ENCODE peak calls at places on chromosomes 2 and 18, in ten cellular contexts. V is germinal center; M is neural progenitor cell; O is bronchial epithelial cell; E is fibroblast of lung; K is stimulated activated CD4-positive, alpha-beta T cell treated with anti-CD3 and anti-CD28 coated beads, Interleukin-4, amount 100 ng/mL, for 1 hour; R is NCI-H146; P is GM13977; B is psoas muscle; G is NCI-H1694 treated with DMSO at 0.1 percent for 48 hours. T is an unnamed sample.

GRCh38 chr2:37020887-37021796 is 54.8 kb upstream of the STRN start:
- DNase-seq in P (no peak), B (no peak), O (no peak), V (no peak), M (no peak), K (no peak), R (no peak), G (no peak), E (peak; percentile 8), T (no peak)

GRCh38 chr2:172065086-172065485 is 20.2 kb upstream of the DLX1 start:
- DNase-seq in B (no peak), R (no peak), P (no peak), M (no peak), O (peak; percentile 33), K (no peak), E (no peak), V (no peak), G (no peak), T (no peak)

GRCh38 chr2:197108758-197109157 is 182.3 kb upstream of the PGAP1 start:
- DNase-seq in K (no peak), M (no peak), B (peak; percentile 94), R (no peak), G (no peak), E (peak; percentile 86), V (no peak), O (no peak), P (no peak), T (no peak)

GRCh38 chr18:67035026-67035425 is 431.1 kb upstream of the CDH19 start:
- DNase-seq in B (no peak), V (no peak), P (no peak), O (peak; percentile 49), R (peak; percentile 15), M (no peak), G (no peak), E (no peak), K (no peak), T (no peak)

GRCh38 chr2:144453039-144453336 is 66.9 kb downstream of the ZEB2 start:
- DNase-seq in B (no peak), E (peak; percentile 70), R (no peak), O (no peak), V (no peak), K (no peak), M (no peak), P (no peak), G (no peak), T (no peak)

GRCh38 chr2:159922563-159922962 is 124.6 kb upstream of the CD302 start:
- DNase-seq in R (no peak), E (no peak), O (peak; percentile 31), P (peak; percentile 34), V (no peak), B (no peak), M (no peak), G (no peak), K (no peak), T (no peak)

GRCh38 chr2:43877782-43878464 is 39.2 kb downstream of the ABCG8 start:
- DNase-seq in P (peak; percentile 76), O (peak; percentile 49), B (peak; percentile 68), V (peak; percentile 72), G (peak; percentile 72), M (peak; percentile 78), E (peak; percentile 65), R (peak; percentile 79), K (peak; percentile 63), T (peak; percentile 37)

GRCh38 chr2:26945991-26946750 is 24.3 kb upstream of the MAPRE3 start:
- DNase-seq in P (no peak), M (peak; percentile 31), E (no peak), V (no peak), R (no peak), O (no peak), G (no peak), K (no peak), B (no peak), T (no peak)

GRCh38 chr2:55761526-55761925 is 67.9 kb upstream of the PNPT1 start:
- DNase-seq in E (peak; percentile 63), M (no peak), P (no peak), R (no peak), V (no peak), B (no peak), G (no peak), K (no peak), O (peak; percentile 72), T (no peak)

GRCh38 chr2:172464340-172465129 is 37.1 kb downstream of the ITGA6 start:
- DNase-seq in K (no peak), R (no peak), G (no peak), V (no peak), B (no peak), P (no peak), M (no peak), E (no peak), O (peak; percentile 88), T (no peak)

GRCh38 chr2:144914113-144914512 is 394.2 kb upstream of the ZEB2 start:
- DNase-seq in P (no peak), O (peak; percentile 1), K (no peak), E (no peak), B (no peak), R (no peak), G (no peak), V (no peak), M (no peak), T (no peak)

GRCh38 chr2:60104514-60105501 is 448.6 kb downstream of the BCL11A start:
- DNase-seq in G (no peak), B (no peak), M (no peak), O (peak; percentile 20), R (no peak), V (peak; percentile 9), P (no peak), K (no peak), E (no peak), T (no peak)

GRCh38 chr2:112960230-112960825 is 17.5 kb upstream of the IL36G start:
- DNase-seq in O (no peak), B (no peak), R (no peak), G (no peak), P (no peak), M (no peak), E (no peak), K (no peak), V (no peak), T (no peak)

GRCh38 chr2:128579825-128580224 is 261.2 kb upstream of the HS6ST1 start:
- DNase-seq in E (no peak), B (no peak), M (no peak), O (no peak), P (no peak), R (no peak), K (no peak), V (no peak), G (no peak), T (no peak)

GRCh38 chr2:239026711-239027430 is 179.0 kb downstream of the TWIST2 start:
- DNase-seq in M (peak; percentile 62), K (no peak), R (peak; percentile 6), P (no peak), O (no peak), B (no peak), G (no peak), E (no peak), V (no peak), T (no peak)

GRCh38 chr2:65530547-65531320 is 98.3 kb upstream of the SPRED2 start:
- DNase-seq in E (peak; percentile 54), G (no peak), R (no peak), B (no peak), V (no peak), K (no peak), M (no peak), P (no peak), O (peak; percentile 30), T (no peak)

GRCh38 chr2:239544141-239544800 is 143.5 kb upstream of the HDAC4 start:
- DNase-seq in K (no peak), E (no peak), V (no peak), O (no peak), G (no peak), R (no peak), M (no peak), B (no peak), P (no peak), T (no peak)

GRCh38 chr2:145692971-145693478 is 1173.1 kb upstream of the ZEB2 start:
- DNase-seq in V (peak; percentile 12), R (no peak), P (peak; percentile 3), E (peak; percentile 96), B (no peak), K (no peak), O (peak; percentile 98), G (peak; percentile 57), M (no peak), T (no peak)

GRCh38 chr2:8849322-8849721 is 11.9 kb upstream of the KIDINS220 start:
- DNase-seq in M (no peak), K (no peak), G (no peak), B (no peak), R (no peak), V (no peak), E (peak; percentile 55), P (no peak), O (peak; percentile 79), T (no peak)

GRCh38 chr2:172928754-172929153 is 146.9 kb upstream of the MAP3K20 start:
- DNase-seq in K (no peak), B (no peak), R (peak; percentile 5), P (no peak), V (no peak), G (peak; percentile 6), M (no peak), O (peak; percentile 20), E (peak; percentile 87), T (no peak)

GRCh38 chr2:209495855-209496585 is 72.2 kb downstream of the MAP2 start:
- DNase-seq in V (no peak), G (no peak), M (no peak), P (no peak), K (no peak), R (peak; percentile 79), E (peak; percentile 96), B (no peak), O (peak; percentile 99), T (no peak)

GRCh38 chr2:33058716-33059451 is 112.1 kb downstream of the LTBP1 start:
- DNase-seq in P (no peak), V (no peak), M (no peak), O (no peak), G (no peak), R (no peak), E (no peak), B (no peak), K (no peak), T (no peak)

GRCh38 chr18:55641501-55641900 is 53.5 kb upstream of the TCF4 start:
- DNase-seq in K (no peak), R (no peak), G (no peak), B (no peak), O (no peak), P (no peak), M (no peak), V (no peak), E (peak; percentile 71), T (no peak)

GRCh38 chr2:237732790-237733349 is 65.7 kb upstream of the RBM44 start:
- DNase-seq in E (no peak), P (no peak), V (no peak), M (peak; percentile 36), O (no peak), B (peak; percentile 81), R (peak; percentile 23), G (no peak), K (no peak), T (no peak)

GRCh38 chr2:118859157-118859770 is 11.8 kb upstream of the EN1 start:
- DNase-seq in G (no peak), O (no peak), V (no peak), M (peak; percentile 25), K (no peak), E (no peak), P (peak; percentile 13), B (no peak), R (no peak), T (no peak)

GRCh38 chr18:23373564-23373963 is 79.5 kb upstream of the RIOK3 start:
- DNase-seq in E (no peak), O (no peak), G (no peak), P (no peak), V (no peak), K (no peak), B (no peak), R (no peak), M (no peak), T (no peak)

GRCh38 chr18:51724790-51725721 is 527.6 kb upstream of the MEX3C start:
- DNase-seq in B (no peak), E (no peak), K (no peak), M (no peak), R (no peak), G (no peak), O (peak; percentile 1), V (no peak), P (no peak), T (no peak)

GRCh38 chr2:26922638-26923466 is 47.6 kb upstream of the MAPRE3 start:
- DNase-seq in M (peak; percentile 82), E (peak; percentile 15), P (peak; percentile 68), R (peak; percentile 77), O (peak; percentile 36), K (peak; percentile 32), V (peak; percentile 68), G (peak; percentile 79), B (peak; percentile 66), T (no peak)

T was measured in effector CD4-positive, alpha-beta T cell.